ENCODE peak calls at places on chromosomes 1 and 21, in four cellular contexts. One of them, this sample, is unnamed.

GRCh38 chr1:203174324-203174985 is 1.2 kb downstream of the MYBPH start:
- DNase-seq in PC-3: no peak
- DNase-seq in body of pancreas: no peak
- DNase-seq in uterus: no peak
- DNase-seq in this sample: no peak

GRCh38 chr1:228366062-228366850 is 40.4 kb downstream of the TRIM11 start:
- DNase-seq in PC-3: no peak
- DNase-seq in body of pancreas: peak; percentile 7
- DNase-seq in uterus: peak; percentile 8
- DNase-seq in this sample: no peak

GRCh38 chr1:31431351-31431750 is 18.3 kb downstream of the SERINC2 start:
- DNase-seq in PC-3: no peak
- DNase-seq in body of pancreas: no peak
- DNase-seq in uterus: no peak
- DNase-seq in this sample: no peak

GRCh38 chr1:98556521-98557158 is 104.9 kb upstream of the SNX7 start:
- DNase-seq in PC-3: peak; percentile 71
- DNase-seq in body of pancreas: no peak
- DNase-seq in uterus: no peak
- DNase-seq in this sample: no peak

GRCh38 chr1:61082336-61083013 is at the start of gene NFIA:
- DNase-seq in PC-3: peak; percentile 68
- DNase-seq in body of pancreas: peak; percentile 69
- DNase-seq in uterus: peak; percentile 49
- DNase-seq in this sample: no peak

GRCh38 chr1:21192284-21192683 is 15.6 kb upstream of the EIF4G3 start:
- DNase-seq in PC-3: no peak
- DNase-seq in body of pancreas: no peak
- DNase-seq in uterus: no peak
- DNase-seq in this sample: no peak

GRCh38 chr21:17472592-17473271 is 40.1 kb upstream of the CXADR start:
- DNase-seq in PC-3: no peak
- DNase-seq in body of pancreas: no peak
- DNase-seq in uterus: no peak
- DNase-seq in this sample: no peak

GRCh38 chr1:24321150-24321549 is 2.0 kb downstream of the GRHL3 start:
- DNase-seq in PC-3: no peak
- DNase-seq in body of pancreas: no peak
- DNase-seq in uterus: no peak
- DNase-seq in this sample: no peak

GRCh38 chr1:38586993-38587646 is 272.5 kb downstream of the RRAGC start:
- DNase-seq in PC-3: peak; percentile 52
- DNase-seq in body of pancreas: peak; percentile 43
- DNase-seq in uterus: no peak
- DNase-seq in this sample: peak; percentile 36

GRCh38 chr1:184366992-184367391 is 19.8 kb upstream of the C1orf21 start:
- DNase-seq in PC-3: no peak
- DNase-seq in body of pancreas: no peak
- DNase-seq in uterus: no peak
- DNase-seq in this sample: no peak

GRCh38 chr21:38965910-38966504 is 160.3 kb downstream of the ETS2 start:
- DNase-seq in PC-3: no peak
- DNase-seq in body of pancreas: peak; percentile 84
- DNase-seq in uterus: no peak
- DNase-seq in this sample: no peak

GRCh38 chr21:36583591-36583990 is 103.7 kb upstream of the CLDN14 start:
- DNase-seq in PC-3: no peak
- DNase-seq in body of pancreas: no peak
- DNase-seq in uterus: no peak
- DNase-seq in this sample: no peak

GRCh38 chr1:221829327-221830011 is 87.6 kb upstream of the DUSP10 start:
- DNase-seq in PC-3: peak; percentile 82
- DNase-seq in body of pancreas: no peak
- DNase-seq in uterus: no peak
- DNase-seq in this sample: no peak

GRCh38 chr1:86912501-86912900 is 1.4 kb downstream of the SELENOF start:
- DNase-seq in PC-3: no peak
- DNase-seq in body of pancreas: no peak
- DNase-seq in uterus: no peak
- DNase-seq in this sample: no peak
- H3K4me3 ChIP-seq in PC-3: peak overlapping the region; percentile 98
- H3K4me3 ChIP-seq in body of pancreas: peak overlapping the region; percentile 88
- H3K4me3 ChIP-seq in uterus: peak overlapping the region; percentile 87
- H3K4me3 ChIP-seq in this sample: peak overlapping the region; percentile 95

GRCh38 chr1:240941706-240942370 is 329.9 kb upstream of the GREM2 start:
- DNase-seq in PC-3: no peak
- DNase-seq in body of pancreas: no peak
- DNase-seq in uterus: no peak
- DNase-seq in this sample: no peak

GRCh38 chr1:240936911-240937668 is 325.1 kb upstream of the GREM2 start:
- DNase-seq in PC-3: no peak
- DNase-seq in body of pancreas: no peak
- DNase-seq in uterus: no peak
- DNase-seq in this sample: no peak

GRCh38 chr1:240935921-240936320 is 324.0 kb upstream of the GREM2 start:
- DNase-seq in PC-3: no peak
- DNase-seq in body of pancreas: no peak
- DNase-seq in uterus: no peak
- DNase-seq in this sample: no peak
- TF ChIP-seq CTCF in PC-3: no peak
- TF ChIP-seq CTCF in body of pancreas: no peak
- TF ChIP-seq CTCF in uterus: no peak
- TF ChIP-seq CTCF in this sample: no peak

GRCh38 chr1:37478890-37479254 is 4.5 kb downstream of the ZC3H12A start:
- DNase-seq in PC-3: peak; percentile 46
- DNase-seq in body of pancreas: no peak
- DNase-seq in uterus: no peak
- DNase-seq in this sample: no peak
- H3K36me3 ChIP-seq in PC-3: peaks cover 46% of the 10 kb centered on the region
- H3K36me3 ChIP-seq in body of pancreas: peaks cover 21% of the 10 kb centered on the region
- H3K36me3 ChIP-seq in uterus: no peaks in the 10 kb centered on the region
- H3K36me3 ChIP-seq in this sample: peaks cover 66% of the 10 kb centered on the region

GRCh38 chr1:116182019-116182714 is 71.0 kb downstream of the MAB21L3 start:
- DNase-seq in PC-3: no peak
- DNase-seq in body of pancreas: no peak
- DNase-seq in uterus: no peak
- DNase-seq in this sample: no peak
- H3K4me3 ChIP-seq in PC-3: no peak overlapping the region
- H3K4me3 ChIP-seq in body of pancreas: no peak overlapping the region
- H3K4me3 ChIP-seq in uterus: no peak overlapping the region
- H3K4me3 ChIP-seq in this sample: no peak overlapping the region

GRCh38 chr1:220726634-220727033 is 21.5 kb upstream of the MTARC2 start:
- DNase-seq in PC-3: no peak
- DNase-seq in body of pancreas: no peak
- DNase-seq in uterus: no peak
- DNase-seq in this sample: no peak
- TF ChIP-seq CTCF in PC-3: peak; percentile 52
- TF ChIP-seq CTCF in body of pancreas: no peak
- TF ChIP-seq CTCF in uterus: no peak
- TF ChIP-seq CTCF in this sample: peak; percentile 45

GRCh38 chr1:27406354-27406665 is 13.9 kb downstream of the GPR3 start:
- DNase-seq in PC-3: no peak
- DNase-seq in body of pancreas: no peak
- DNase-seq in uterus: no peak
- DNase-seq in this sample: no peak
- H3K36me3 ChIP-seq in PC-3: peaks cover 28% of the 10 kb centered on the region
- H3K36me3 ChIP-seq in body of pancreas: peaks cover 25% of the 10 kb centered on the region
- H3K36me3 ChIP-seq in uterus: no peaks in the 10 kb centered on the region
- H3K36me3 ChIP-seq in this sample: peaks cover 11% of the 10 kb centered on the region

This sample was measured in GM06990.